ENCODE peak calls at places on chromosomes 16 and 17, in seven cellular contexts. P is T-helper 9 cell; Z is H4; D is naive thymus-derived CD4-positive, alpha-beta T cell; R is activated T-helper 1 cell treated with anti-CD3 and anti-CD28 coated beads, Interleukin-2, amount 50 U/mL, for 16 hours; T is AG04450; Y is NCI-H146. S is an unnamed sample.

GRCh38 chr17:19867094-19867653 is 562 bp downstream of the ULK2 start:
- DNase-seq in P (peak), Z (peak), D (peak), R (peak), T (no peak), Y (peak), S (peak)

GRCh38 chr17:61770043-61770442 is 93.3 kb downstream of the BRIP1 start:
- DNase-seq in P (no peak), Z (no peak), D (no peak), R (no peak), T (no peak), Y (no peak), S (no peak)

GRCh38 chr17:6204203-6204722 is 134.1 kb downstream of the WSCD1 start:
- DNase-seq in P (no peak), Z (no peak), D (no peak), R (no peak), T (no peak), Y (no peak), S (no peak)

GRCh38 chr16:22373662-22374310 is 633 bp downstream of the CDR2 start:
- DNase-seq in P (peak), Z (no peak), D (peak), R (peak), T (no peak), Y (peak), S (peak)

GRCh38 chr17:76696763-76697701 is 13.7 kb downstream of the MXRA7 start:
- DNase-seq in P (no peak), Z (no peak), D (no peak), R (no peak), T (no peak), Y (no peak), S (no peak)

GRCh38 chr17:66831383-66832220 is 3.3 kb upstream of the CACNG5 start:
- DNase-seq in P (no peak), Z (no peak), D (no peak), R (no peak), T (no peak), Y (no peak), S (no peak)

GRCh38 chr16:19108409-19109287 is 5.1 kb upstream of the ITPRIPL2 start:
- DNase-seq in P (no peak), Z (no peak), D (no peak), R (no peak), T (no peak), Y (no peak), S (no peak)

GRCh38 chr17:37824534-37825485 is 80.0 kb upstream of the HNF1B start:
- DNase-seq in P (no peak), Z (peak), D (no peak), R (no peak), T (peak), Y (no peak), S (no peak)

GRCh38 chr16:49924078-49924477 is 68.2 kb upstream of the ZNF423 start:
- DNase-seq in P (no peak), Z (peak), D (no peak), R (no peak), T (no peak), Y (no peak), S (no peak)

GRCh38 chr17:57257213-57257873 is 1.0 kb downstream of the MSI2 start:
- DNase-seq in P (peak), Z (no peak), D (peak), R (no peak), T (no peak), Y (no peak), S (no peak)

GRCh38 chr17:81148986-81149533 is 16.2 kb upstream of the PVALEF start:
- DNase-seq in P (no peak), Z (no peak), D (no peak), R (no peak), T (no peak), Y (no peak), S (no peak)

GRCh38 chr17:77319211-77320031 is 178.7 kb downstream of the SEC14L1 start:
- DNase-seq in P (peak), Z (peak), D (peak), R (no peak), T (no peak), Y (no peak), S (no peak)

GRCh38 chr17:30477758-30478115 is 529 bp downstream of the GOSR1 start:
- DNase-seq in P (peak), Z (no peak), D (peak), R (no peak), T (no peak), Y (peak), S (peak)

GRCh38 chr16:16780588-16780987 is 401.6 kb downstream of the NPIPA7 start:
- DNase-seq in P (no peak), Z (no peak), D (no peak), R (no peak), T (no peak), Y (no peak), S (no peak)

GRCh38 chr17:82193520-82194236 is 19.0 kb downstream of the CCDC57 start:
- DNase-seq in P (no peak), Z (no peak), D (peak), R (no peak), T (no peak), Y (no peak), S (no peak)

GRCh38 chr17:3012926-3013581 is 50.4 kb downstream of the OR1D5 start:
- DNase-seq in P (peak), Z (peak), D (peak), R (peak), T (no peak), Y (peak), S (peak)

GRCh38 chr16:49675417-49675816 is 180.5 kb downstream of the ZNF423 start:
- DNase-seq in P (no peak), Z (no peak), D (no peak), R (no peak), T (no peak), Y (no peak), S (no peak)

GRCh38 chr16:63292036-63292435 is 1255.8 kb upstream of the CDH8 start:
- DNase-seq in P (no peak), Z (no peak), D (no peak), R (no peak), T (no peak), Y (no peak), S (no peak)

GRCh38 chr17:9676742-9677387 is 31.5 kb downstream of the USP43 start:
- DNase-seq in P (no peak), Z (peak), D (no peak), R (no peak), T (no peak), Y (no peak), S (no peak)

GRCh38 chr16:30903002-30903401 is 6.6 kb downstream of the CTF1 start:
- DNase-seq in P (no peak), Z (no peak), D (peak), R (no peak), T (no peak), Y (no peak), S (no peak)

GRCh38 chr17:22286337-22287041 is 594.2 kb downstream of the KCNJ18 start:
- DNase-seq in P (no peak), Z (no peak), D (no peak), R (no peak), T (no peak), Y (no peak), S (no peak)

GRCh38 chr16:87037012-87037411 is 280.2 kb downstream of the C16orf95 start:
- DNase-seq in P (no peak), Z (no peak), D (no peak), R (no peak), T (no peak), Y (no peak), S (no peak)

GRCh38 chr17:48261297-48261880 is 153.8 kb downstream of the SNX11 start:
- DNase-seq in P (no peak), Z (peak), D (no peak), R (no peak), T (no peak), Y (peak), S (no peak)

GRCh38 chr16:30628628-30629342 is 18.6 kb upstream of the ZNF689 start:
- DNase-seq in P (peak), Z (peak), D (peak), R (peak), T (peak), Y (peak), S (peak)

GRCh38 chr17:73343168-73343634 is 31.4 kb upstream of the CDC42EP4 start:
- DNase-seq in P (no peak), Z (no peak), D (no peak), R (no peak), T (peak), Y (no peak), S (no peak)

GRCh38 chr16:57825298-57826039 is 23.2 kb upstream of the KIFC3 start:
- DNase-seq in P (no peak), Z (no peak), D (no peak), R (no peak), T (no peak), Y (no peak), S (no peak)